ENCODE peak calls at places on chromosomes 5 and 9, in seven cellular contexts. S, G, T, R, W, L and U are unnamed samples.

GRCh38 chr9:114803886-114804285 is 2.0 kb downstream of the TNFSF15 start:
- DNase-seq in S (no peak), G (peak), T (no peak), R (no peak), W (no peak), L (no peak), U (no peak)

GRCh38 chr5:31197183-31197582 is 3.7 kb downstream of the CDH6 start:
- DNase-seq in S (no peak), G (peak), T (no peak), R (no peak), W (no peak), L (no peak), U (no peak)

GRCh38 chr9:33445389-33445881 is 2.0 kb downstream of the AQP3 start:
- DNase-seq in S (peak), G (no peak), T (no peak), R (no peak), W (no peak), L (no peak), U (peak)

GRCh38 chr5:545641-546375 is 21.6 kb upstream of the SLC9A3 start:
- DNase-seq in S (no peak), G (no peak), T (no peak), R (no peak), W (no peak), L (no peak), U (no peak)

GRCh38 chr5:131019601-131020315 is 145.3 kb downstream of the HINT1 start:
- DNase-seq in S (no peak), G (no peak), T (no peak), R (no peak), W (peak), L (no peak), U (peak)

GRCh38 chr5:1975406-1975715 is 92.6 kb upstream of the IRX4 start:
- DNase-seq in S (peak), G (no peak), T (no peak), R (no peak), W (peak), L (no peak), U (no peak)

GRCh38 chr9:97984188-97985057 is 1.3 kb downstream of the ANP32B start:
- DNase-seq in S (peak), G (peak), T (peak), R (peak), W (peak), L (peak), U (peak)

GRCh38 chr9:12448246-12448645 is 244.9 kb upstream of the TYRP1 start:
- DNase-seq in S (no peak), G (no peak), T (no peak), R (no peak), W (no peak), L (no peak), U (no peak)

GRCh38 chr9:4987996-4988421 is 2.9 kb downstream of the JAK2 start:
- DNase-seq in S (no peak), G (peak), T (peak), R (peak), W (peak), L (no peak), U (peak)

GRCh38 chr5:58108507-58108906 is 351.4 kb downstream of the PLK2 start:
- DNase-seq in S (no peak), G (no peak), T (no peak), R (no peak), W (no peak), L (no peak), U (no peak)

GRCh38 chr5:59769041-59769360 is 124.5 kb downstream of the PDE4D start:
- DNase-seq in S (no peak), G (no peak), T (no peak), R (no peak), W (no peak), L (no peak), U (no peak)
- H3K4me3 ChIP-seq in S (peak), G (no peak), T (peak), R (no peak), W (no peak), L (peak), U (no peak)

GRCh38 chr5:141839015-141839513 is 39.1 kb downstream of the PCDH1 start:
- DNase-seq in S (no peak), G (no peak), T (no peak), R (no peak), W (no peak), L (no peak), U (no peak)
- H3K4me3 ChIP-seq in S (no peak), G (no peak), T (no peak), R (no peak), W (no peak), L (no peak), U (no peak)

DNA sequence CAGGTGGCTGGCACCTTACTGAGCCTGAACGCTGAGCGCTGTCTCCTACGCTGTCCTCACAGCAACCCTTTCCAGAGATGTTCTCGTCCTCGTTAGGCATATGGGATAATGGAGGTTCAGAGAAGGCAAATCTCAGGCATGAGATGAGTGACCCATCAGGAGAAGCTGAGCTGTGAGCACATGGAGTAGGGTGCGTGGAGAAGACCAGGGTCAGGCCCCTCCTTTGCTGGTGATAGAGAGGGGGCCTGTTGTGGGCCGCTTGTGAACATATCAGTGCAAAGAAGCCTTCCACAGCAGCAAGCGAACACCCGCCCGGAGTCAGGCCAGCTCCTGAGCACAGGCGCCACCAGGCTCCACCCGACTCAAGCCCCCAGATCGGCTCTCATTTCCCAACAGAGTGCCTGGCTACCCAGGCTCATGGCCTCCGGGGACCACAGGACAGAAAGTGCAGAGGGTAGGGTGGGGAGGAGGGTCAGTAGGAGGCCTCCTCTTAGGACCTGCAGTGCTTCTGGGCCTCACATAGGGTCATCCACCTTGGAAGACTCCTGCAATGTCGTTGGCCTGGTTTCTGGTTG is 15.0 kb upstream of the TIFAB start:
- DNase-seq in S (no peak), G (no peak), T (no peak), R (no peak), W (no peak), L (no peak), U (no peak)
- H3K4me3 ChIP-seq in S (no peak), G (no peak), T (no peak), R (no peak), W (no peak), L (no peak), U (no peak)

DNA sequence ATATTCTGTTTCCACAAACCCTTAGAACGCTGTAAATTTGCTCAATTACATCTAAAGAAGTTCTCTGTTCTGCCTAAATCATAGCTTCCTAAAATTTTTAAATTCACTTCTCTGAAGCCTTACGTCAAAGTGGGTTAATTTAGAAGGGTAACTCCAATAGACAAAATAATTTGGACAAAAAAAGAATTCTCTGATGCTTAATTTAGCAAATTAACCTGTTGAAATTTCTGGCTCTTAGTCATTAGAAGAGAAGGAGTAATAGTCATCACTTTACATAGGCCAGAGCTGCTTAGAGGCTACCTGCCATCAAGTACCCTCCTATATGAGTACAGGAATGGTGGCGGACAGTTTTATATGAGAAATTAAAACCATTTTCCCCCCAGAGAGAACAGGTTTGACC is 3.8 kb downstream of the ELL2 start:
- DNase-seq in S (no peak), G (no peak), T (no peak), R (no peak), W (no peak), L (no peak), U (no peak)
- H3K4me3 ChIP-seq in S (peak), G (peak), T (peak), R (no peak), W (no peak), L (peak), U (no peak)